ENCODE peak calls at places on chromosomes 7 and 10, in six cellular contexts. One of them, this sample, is unnamed.

GRCh38 chr10:1454428-1454827 is 282.9 kb downstream of the ADARB2 start:
- DNase-seq in HEK293T: no peak
- DNase-seq in Panc1: no peak
- DNase-seq in uterus: no peak
- DNase-seq in KG1: no peak
- DNase-seq in activated CD8-positive, alpha-beta memory T cell treated with anti-CD3 and anti-CD28 coated beads for 48 hours: no peak
- DNase-seq in this sample: no peak

GRCh38 chr7:105224884-105225651 is 163.7 kb downstream of the SRPK2 start:
- DNase-seq in HEK293T: no peak
- DNase-seq in Panc1: peak
- DNase-seq in uterus: no peak
- DNase-seq in KG1: no peak
- DNase-seq in activated CD8-positive, alpha-beta memory T cell treated with anti-CD3 and anti-CD28 coated beads for 48 hours: no peak
- DNase-seq in this sample: no peak

GRCh38 chr7:619356-619840 is 99.8 kb upstream of the PDGFA start:
- DNase-seq in HEK293T: no peak
- DNase-seq in Panc1: no peak
- DNase-seq in uterus: no peak
- DNase-seq in KG1: no peak
- DNase-seq in activated CD8-positive, alpha-beta memory T cell treated with anti-CD3 and anti-CD28 coated beads for 48 hours: no peak
- DNase-seq in this sample: no peak

GRCh38 chr10:70267161-70267933 is 16.5 kb downstream of the NPFFR1 start:
- DNase-seq in HEK293T: peak
- DNase-seq in Panc1: peak
- DNase-seq in uterus: no peak
- DNase-seq in KG1: no peak
- DNase-seq in activated CD8-positive, alpha-beta memory T cell treated with anti-CD3 and anti-CD28 coated beads for 48 hours: no peak
- DNase-seq in this sample: peak

GRCh38 chr10:44063686-44064085 is 321.2 kb downstream of the CXCL12 start:
- DNase-seq in HEK293T: no peak
- DNase-seq in Panc1: no peak
- DNase-seq in uterus: no peak
- DNase-seq in KG1: no peak
- DNase-seq in activated CD8-positive, alpha-beta memory T cell treated with anti-CD3 and anti-CD28 coated beads for 48 hours: no peak
- DNase-seq in this sample: no peak

GRCh38 chr7:49670991-49671390 is 102.4 kb upstream of the VWC2 start:
- DNase-seq in HEK293T: no peak
- DNase-seq in Panc1: no peak
- DNase-seq in uterus: no peak
- DNase-seq in KG1: no peak
- DNase-seq in activated CD8-positive, alpha-beta memory T cell treated with anti-CD3 and anti-CD28 coated beads for 48 hours: no peak
- DNase-seq in this sample: no peak

GRCh38 chr10:49254556-49255318 is 44.2 kb upstream of the C10orf71 start:
- DNase-seq in HEK293T: no peak
- DNase-seq in Panc1: no peak
- DNase-seq in uterus: no peak
- DNase-seq in KG1: peak
- DNase-seq in activated CD8-positive, alpha-beta memory T cell treated with anti-CD3 and anti-CD28 coated beads for 48 hours: no peak
- DNase-seq in this sample: no peak

GRCh38 chr10:125209591-125210373 is 49.4 kb upstream of the CTBP2 start:
- DNase-seq in HEK293T: no peak
- DNase-seq in Panc1: no peak
- DNase-seq in uterus: no peak
- DNase-seq in KG1: no peak
- DNase-seq in activated CD8-positive, alpha-beta memory T cell treated with anti-CD3 and anti-CD28 coated beads for 48 hours: no peak
- DNase-seq in this sample: no peak

GRCh38 chr10:130913844-130914243 is 397.7 kb downstream of the TCERG1L start:
- DNase-seq in HEK293T: no peak
- DNase-seq in Panc1: no peak
- DNase-seq in uterus: no peak
- DNase-seq in KG1: no peak
- DNase-seq in activated CD8-positive, alpha-beta memory T cell treated with anti-CD3 and anti-CD28 coated beads for 48 hours: no peak
- DNase-seq in this sample: no peak

GRCh38 chr10:24463683-24464426 is 254.9 kb downstream of the KIAA1217 start:
- DNase-seq in HEK293T: no peak
- DNase-seq in Panc1: peak
- DNase-seq in uterus: peak
- DNase-seq in KG1: no peak
- DNase-seq in activated CD8-positive, alpha-beta memory T cell treated with anti-CD3 and anti-CD28 coated beads for 48 hours: no peak
- DNase-seq in this sample: no peak

GRCh38 chr10:101070098-101070497 is 8.3 kb downstream of the KAZALD1 start:
- DNase-seq in HEK293T: no peak
- DNase-seq in Panc1: no peak
- DNase-seq in uterus: no peak
- DNase-seq in KG1: no peak
- DNase-seq in activated CD8-positive, alpha-beta memory T cell treated with anti-CD3 and anti-CD28 coated beads for 48 hours: no peak
- DNase-seq in this sample: no peak

This sample was measured in H1.